ENCODE peak calls at places on chromosomes 5 and 9, in nine cellular contexts. X is tibial artery, T is HL-60, J is left ventricle myocardium inferior, C is upper lobe of right lung, A is body of pancreas, M is neural progenitor cell, N is A673, K is AG04450. W is an unnamed sample.

GRCh38 chr5:154262376-154262775 is 71.8 kb downstream of the GALNT10 start:
- DNase-seq in X (no peak), T (no peak), J (no peak), C (no peak), A (no peak), M (peak; percentile 41), N (no peak), K (no peak), W (no peak)

GRCh38 chr5:171291371-171291770 is 17.7 kb upstream of the TLX3 start:
- DNase-seq in X (no peak), T (no peak), J (no peak), C (no peak), A (no peak), M (no peak), N (no peak), K (no peak), W (no peak)

GRCh38 chr9:18985464-18985951 is 47.5 kb downstream of the SAXO1 start:
- DNase-seq in X (no peak), T (no peak), J (no peak), C (peak; percentile 68), A (no peak), M (no peak), N (no peak), K (no peak), W (no peak)

GRCh38 chr5:10832421-10832820 is 71.4 kb upstream of the DAP start:
- DNase-seq in X (no peak), T (no peak), J (no peak), C (no peak), A (no peak), M (no peak), N (no peak), K (no peak), W (no peak)

GRCh38 chr5:1748271-1748670 is 51.4 kb downstream of the MRPL36 start:
- DNase-seq in X (peak; percentile 3), T (no peak), J (no peak), C (peak; percentile 30), A (no peak), M (no peak), N (no peak), K (no peak), W (no peak)

GRCh38 chr9:69168709-69169217 is 5.3 kb upstream of the TJP2 start:
- DNase-seq in X (no peak), T (no peak), J (no peak), C (no peak), A (no peak), M (no peak), N (no peak), K (no peak), W (no peak)

GRCh38 chr5:63085551-63085950 is 506.9 kb downstream of the LRRC70 start:
- DNase-seq in X (no peak), T (no peak), J (no peak), C (no peak), A (no peak), M (no peak), N (no peak), K (no peak), W (no peak)

GRCh38 chr5:1122511-1123284 is 10.8 kb upstream of the SLC12A7 start:
- DNase-seq in X (no peak), T (no peak), J (peak; percentile 75), C (no peak), A (peak; percentile 63), M (no peak), N (no peak), K (no peak), W (no peak)

GRCh38 chr5:133383580-133383939 is 228.8 kb downstream of the FSTL4 start:
- DNase-seq in X (no peak), T (no peak), J (no peak), C (no peak), A (no peak), M (peak; percentile 63), N (no peak), K (no peak), W (no peak)

GRCh38 chr5:177133845-177134652 is 476 bp downstream of the NSD1 start:
- DNase-seq in X (peak; percentile 33), T (peak; percentile 42), J (peak; percentile 52), C (peak; percentile 82), A (peak; percentile 55), M (peak; percentile 91), N (peak; percentile 40), K (no peak), W (no peak)

GRCh38 chr5:178196986-178197385 is 7.3 kb upstream of the HNRNPAB start:
- DNase-seq in X (no peak), T (no peak), J (no peak), C (no peak), A (no peak), M (no peak), N (no peak), K (no peak), W (no peak)

GRCh38 chr5:173868096-173868879 is 19.9 kb upstream of the CPEB4 start:
- DNase-seq in X (no peak), T (peak; percentile 63), J (no peak), C (no peak), A (no peak), M (no peak), N (no peak), K (no peak), W (peak; percentile 42)

GRCh38 chr9:101028346-101029299 is at the start of gene PLPPR1:
- DNase-seq in X (no peak), T (no peak), J (peak; percentile 18), C (peak; percentile 88), A (peak; percentile 65), M (peak; percentile 95), N (peak; percentile 69), K (no peak), W (peak; percentile 37)

GRCh38 chr5:139341689-139342422 is at the start of gene PAIP2:
- DNase-seq in X (peak; percentile 98), T (peak; percentile 92), J (peak; percentile 98), C (peak; percentile 99), A (peak; percentile 97), M (peak; percentile 99), N (peak; percentile 99), K (peak; percentile 95), W (peak; percentile 98)

GRCh38 chr9:75175395-75175794 is 87.1 kb downstream of the OSTF1 start:
- DNase-seq in X (no peak), T (no peak), J (no peak), C (no peak), A (no peak), M (no peak), N (no peak), K (no peak), W (no peak)

GRCh38 chr9:122087406-122088200 is 5.5 kb downstream of the TTLL11 start:
- DNase-seq in X (peak; percentile 44), T (no peak), J (no peak), C (no peak), A (no peak), M (no peak), N (no peak), K (peak; percentile 37), W (no peak)

GRCh38 chr9:6106576-6107339 is 91.3 kb upstream of the RANBP6 start:
- DNase-seq in X (no peak), T (peak; percentile 65), J (no peak), C (no peak), A (no peak), M (peak; percentile 65), N (peak; percentile 35), K (no peak), W (peak; percentile 12)

GRCh38 chr5:102857090-102857818 is 102.1 kb downstream of the PAM start:
- DNase-seq in X (peak; percentile 39), T (no peak), J (peak; percentile 18), C (no peak), A (no peak), M (no peak), N (no peak), K (no peak), W (no peak)

GRCh38 chr5:91301459-91301858 is 81.7 kb downstream of the ARRDC3 start:
- DNase-seq in X (no peak), T (no peak), J (no peak), C (no peak), A (no peak), M (no peak), N (no peak), K (no peak), W (no peak)

GRCh38 chr5:149062371-149063016 is 368 bp downstream of the SH3TC2 start:
- DNase-seq in X (peak; percentile 35), T (no peak), J (no peak), C (no peak), A (no peak), M (no peak), N (peak; percentile 79), K (no peak), W (peak; percentile 77)

GRCh38 chr5:173487296-173487695 is 129.2 kb downstream of the BOD1 start:
- DNase-seq in X (no peak), T (no peak), J (no peak), C (no peak), A (no peak), M (no peak), N (no peak), K (no peak), W (no peak)

GRCh38 chr9:129886226-129887174 is 51.2 kb downstream of the USP20 start:
- DNase-seq in X (no peak), T (peak; percentile 83), J (no peak), C (peak; percentile 65), A (no peak), M (no peak), N (no peak), K (no peak), W (no peak)
- H3K4me3 ChIP-seq in X (peak overlapping the region; percentile 40), T (peak overlapping the region; percentile 42), J (peak overlapping the region; percentile 66), C (peak overlapping the region; percentile 48), A (no peak overlapping the region), M (peak overlapping the region; percentile 21), N (no peak overlapping the region), K (no peak overlapping the region), W (no peak overlapping the region)

DNA sequence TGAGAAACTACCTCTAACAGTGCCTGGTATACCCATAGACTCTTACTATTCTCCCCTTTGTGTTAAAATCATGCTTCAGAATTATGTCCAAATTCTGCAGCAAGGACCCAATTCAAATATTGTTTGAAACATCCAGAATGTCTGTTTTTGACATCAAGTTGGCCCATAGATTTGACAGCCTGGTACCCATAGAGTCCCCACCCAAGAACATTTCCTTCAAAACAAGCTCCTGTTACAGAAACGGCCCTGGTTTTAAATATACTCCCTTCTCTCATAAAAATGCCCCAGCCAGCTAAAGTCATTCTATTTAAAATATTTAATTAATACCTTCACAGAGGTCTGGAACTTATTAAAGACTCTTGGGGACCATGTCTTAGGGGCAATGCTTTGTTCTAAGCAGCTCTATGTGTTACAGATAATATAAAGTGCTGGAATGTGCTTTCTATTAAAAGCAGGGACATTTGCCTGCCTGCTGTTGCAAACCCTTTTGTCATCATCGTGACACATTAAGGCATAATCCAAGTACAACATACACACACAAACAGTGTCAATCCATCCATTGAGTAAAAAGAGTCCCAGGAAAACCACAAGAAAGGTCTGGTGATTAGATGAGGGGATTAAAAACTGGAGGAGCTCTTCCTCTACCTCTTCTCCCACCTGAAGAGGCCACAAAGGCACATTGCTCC is 321.7 kb downstream of the MLLT3 start:
- DNase-seq in X (no peak), T (no peak), J (no peak), C (no peak), A (no peak), M (no peak), N (no peak), K (no peak), W (no peak)
- H3K27ac ChIP-seq in X (no peak overlapping the region), T (no peak overlapping the region), J (peak overlapping the region; percentile 7), C (no peak overlapping the region), A (no peak overlapping the region), M (no peak overlapping the region), N (no peak overlapping the region), K (no peak overlapping the region), W (no peak overlapping the region)

GRCh38 chr5:44862808-44863207 is 54.1 kb downstream of the MRPS30 start:
- DNase-seq in X (no peak), T (no peak), J (no peak), C (no peak), A (no peak), M (no peak), N (peak; percentile 35), K (no peak), W (no peak)
- TF ChIP-seq CTCF in X (no peak), T (no peak), J (peak; percentile 46), C (peak; percentile 21), A (no peak), M (peak; percentile 37), N (peak; percentile 53), K (peak; percentile 48), W (peak; percentile 37)

GRCh38 chr5:111742595-111742994 is 14.4 kb downstream of the NREP start:
- DNase-seq in X (no peak), T (no peak), J (no peak), C (no peak), A (peak; percentile 16), M (no peak), N (no peak), K (peak; percentile 88), W (peak; percentile 61)
- H3K4me3 ChIP-seq in X (peak overlapping the region; percentile 5), T (no peak overlapping the region), J (peak overlapping the region; percentile 43), C (no peak overlapping the region), A (no peak overlapping the region), M (no peak overlapping the region), N (no peak overlapping the region), K (no peak overlapping the region), W (no peak overlapping the region)